ENCODE peak calls at places on chromosomes 4 and X, in four cellular contexts. One of them, this sample, is unnamed.

GRCh38 chr4:5888222-5888701 is 4.6 kb downstream of the CRMP1 start:
- DNase-seq in WTC11: peak
- DNase-seq in GM12878: no peak
- DNase-seq in SK-N-SH: peak
- DNase-seq in this sample: no peak

GRCh38 chrX:130170752-130171445 is 863 bp upstream of the RAB33A start:
- DNase-seq in WTC11: peak
- DNase-seq in GM12878: peak
- DNase-seq in SK-N-SH: peak
- DNase-seq in this sample: no peak

GRCh38 chr4:75251547-75251946 is 262.7 kb downstream of the RCHY1 start:
- DNase-seq in SK-N-SH: no peak
- DNase-seq in GM12878: peak
- DNase-seq in WTC11: no peak
- DNase-seq in this sample: no peak

GRCh38 chrX:73563740-73564073 is 710 bp downstream of the CHIC1 start:
- DNase-seq in GM12878: peak
- DNase-seq in WTC11: no peak
- DNase-seq in SK-N-SH: no peak
- DNase-seq in this sample: no peak

GRCh38 chrX:147533426-147533825 is 378.3 kb upstream of the FMR1 start:
- DNase-seq in GM12878: no peak
- DNase-seq in SK-N-SH: no peak
- DNase-seq in WTC11: no peak
- DNase-seq in this sample: no peak

GRCh38 chrX:19881559-19881958 is 5.8 kb downstream of the SH3KBP1 start:
- DNase-seq in SK-N-SH: no peak
- DNase-seq in GM12878: no peak
- DNase-seq in WTC11: no peak
- DNase-seq in this sample: no peak

GRCh38 chrX:10620121-10620699 is at the start of gene MID1:
- DNase-seq in WTC11: peak
- DNase-seq in GM12878: no peak
- DNase-seq in SK-N-SH: peak
- DNase-seq in this sample: no peak

GRCh38 chr4:126221262-126221661 is 906.5 kb downstream of the FAT4 start:
- DNase-seq in GM12878: no peak
- DNase-seq in WTC11: no peak
- DNase-seq in SK-N-SH: no peak
- DNase-seq in this sample: no peak

GRCh38 chrX:95996294-95996693 is 688.3 kb upstream of the DIAPH2 start:
- DNase-seq in GM12878: no peak
- DNase-seq in WTC11: no peak
- DNase-seq in SK-N-SH: no peak
- DNase-seq in this sample: no peak

GRCh38 chr4:175674219-175674618 is 137.8 kb downstream of the GPM6A start:
- DNase-seq in GM12878: no peak
- DNase-seq in SK-N-SH: no peak
- DNase-seq in WTC11: no peak
- DNase-seq in this sample: no peak

GRCh38 chrX:40149286-40150175 is 51.8 kb upstream of the BCOR start:
- DNase-seq in WTC11: no peak
- DNase-seq in GM12878: no peak
- DNase-seq in SK-N-SH: no peak
- DNase-seq in this sample: no peak

GRCh38 chr4:144788469-144788868 is 142.5 kb downstream of the HHIP start:
- DNase-seq in SK-N-SH: no peak
- DNase-seq in GM12878: no peak
- DNase-seq in WTC11: no peak
- DNase-seq in this sample: no peak

GRCh38 chr4:10924274-10924673 is 239.7 kb upstream of the CLNK start:
- DNase-seq in GM12878: no peak
- DNase-seq in SK-N-SH: no peak
- DNase-seq in WTC11: no peak
- DNase-seq in this sample: no peak

GRCh38 chrX:119757979-119758681 is at the start of gene SOWAHD:
- DNase-seq in GM12878: no peak
- DNase-seq in SK-N-SH: peak
- DNase-seq in WTC11: peak
- DNase-seq in this sample: peak

GRCh38 chr4:72446353-72447055 is 122.5 kb downstream of the ADAMTS3 start:
- DNase-seq in SK-N-SH: no peak
- DNase-seq in WTC11: no peak
- DNase-seq in GM12878: no peak
- DNase-seq in this sample: no peak

GRCh38 chrX:40176979-40177430 is 79.2 kb upstream of the BCOR start:
- DNase-seq in WTC11: no peak
- DNase-seq in SK-N-SH: peak
- DNase-seq in GM12878: no peak
- DNase-seq in this sample: no peak

GRCh38 chr4:35175487-35175886 is 1068.8 kb downstream of the ARAP2 start:
- DNase-seq in SK-N-SH: no peak
- DNase-seq in WTC11: no peak
- DNase-seq in GM12878: no peak
- DNase-seq in this sample: no peak

GRCh38 chr4:184384056-184384809 is 90.1 kb downstream of the IRF2 start:
- DNase-seq in WTC11: no peak
- DNase-seq in GM12878: peak
- DNase-seq in SK-N-SH: no peak
- DNase-seq in this sample: no peak

GRCh38 chr4:68218044-68218443 is 27.4 kb downstream of the TMPRSS11B start:
- DNase-seq in GM12878: no peak
- DNase-seq in SK-N-SH: no peak
- DNase-seq in WTC11: no peak
- DNase-seq in this sample: no peak

GRCh38 chr4:84167579-84167978 is 331.5 kb downstream of the NKX6-1 start:
- DNase-seq in GM12878: no peak
- DNase-seq in SK-N-SH: no peak
- DNase-seq in WTC11: peak
- DNase-seq in this sample: no peak

GRCh38 chr4:94758700-94759399 is 1.1 kb downstream of the BMPR1B start:
- DNase-seq in GM12878: no peak
- DNase-seq in WTC11: peak
- DNase-seq in SK-N-SH: peak
- DNase-seq in this sample: no peak

GRCh38 chr4:25783943-25784342 is 78.8 kb downstream of the SEL1L3 start:
- DNase-seq in SK-N-SH: no peak
- DNase-seq in GM12878: no peak
- DNase-seq in WTC11: no peak
- DNase-seq in this sample: no peak

GRCh38 chrX:37872303-37872655 is 24.9 kb upstream of the DYNLT3 start:
- DNase-seq in GM12878: no peak
- DNase-seq in SK-N-SH: no peak
- DNase-seq in WTC11: no peak
- DNase-seq in this sample: no peak

GRCh38 chr4:89434364-89434988 is 126.9 kb upstream of the GPRIN3 start:
- DNase-seq in GM12878: no peak
- DNase-seq in WTC11: no peak
- DNase-seq in SK-N-SH: peak
- DNase-seq in this sample: no peak

GRCh38 chr4:162241857-162242256 is 78.1 kb upstream of the FSTL5 start:
- DNase-seq in WTC11: no peak
- DNase-seq in SK-N-SH: no peak
- DNase-seq in GM12878: no peak
- DNase-seq in this sample: no peak

GRCh38 chrX:103378990-103379389 is 2.7 kb downstream of the BEX3 start:
- DNase-seq in WTC11: no peak
- DNase-seq in SK-N-SH: no peak
- DNase-seq in GM12878: no peak
- DNase-seq in this sample: no peak

GRCh38 chrX:103274284-103274683 is 2.3 kb downstream of the TCEAL5 start:
- DNase-seq in SK-N-SH: no peak
- DNase-seq in GM12878: no peak
- DNase-seq in WTC11: no peak
- DNase-seq in this sample: no peak

GRCh38 chrX:71056857-71057256 is 11.3 kb downstream of the SNX12 start:
- DNase-seq in SK-N-SH: no peak
- DNase-seq in WTC11: no peak
- DNase-seq in GM12878: no peak
- DNase-seq in this sample: no peak

GRCh38 chr4:6008092-6008551 is 10.1 kb downstream of the C4orf50 start:
- DNase-seq in SK-N-SH: no peak
- DNase-seq in WTC11: peak
- DNase-seq in GM12878: no peak
- DNase-seq in this sample: peak

GRCh38 chr4:184807797-184808718 is 17.7 kb downstream of the ACSL1 start:
- DNase-seq in SK-N-SH: no peak
- DNase-seq in WTC11: peak
- DNase-seq in GM12878: no peak
- DNase-seq in this sample: no peak

GRCh38 chr4:689498-690122 is 659 bp upstream of the SLC49A3 start:
- DNase-seq in WTC11: no peak
- DNase-seq in GM12878: no peak
- DNase-seq in SK-N-SH: no peak
- DNase-seq in this sample: no peak
- TF ChIP-seq USF1 in WTC11: no peak
- TF ChIP-seq USF1 in GM12878: no peak
- TF ChIP-seq USF1 in SK-N-SH: no peak
- TF ChIP-seq USF1 in this sample: no peak

GRCh38 chr4:71198958-71199357 is 139.9 kb upstream of the SLC4A4 start:
- DNase-seq in SK-N-SH: no peak
- DNase-seq in GM12878: no peak
- DNase-seq in WTC11: no peak
- DNase-seq in this sample: no peak

GRCh38 chr4:71201817-71202576 is 136.8 kb upstream of the SLC4A4 start:
- DNase-seq in GM12878: no peak
- DNase-seq in SK-N-SH: no peak
- DNase-seq in WTC11: no peak
- DNase-seq in this sample: peak

GRCh38 chr4:71204056-71204455 is 134.8 kb upstream of the SLC4A4 start:
- DNase-seq in GM12878: no peak
- DNase-seq in SK-N-SH: no peak
- DNase-seq in WTC11: no peak
- DNase-seq in this sample: no peak

GRCh38 chr4:71200944-71201533 is 137.8 kb upstream of the SLC4A4 start:
- DNase-seq in GM12878: no peak
- DNase-seq in WTC11: no peak
- DNase-seq in SK-N-SH: no peak
- DNase-seq in this sample: peak

DNA sequence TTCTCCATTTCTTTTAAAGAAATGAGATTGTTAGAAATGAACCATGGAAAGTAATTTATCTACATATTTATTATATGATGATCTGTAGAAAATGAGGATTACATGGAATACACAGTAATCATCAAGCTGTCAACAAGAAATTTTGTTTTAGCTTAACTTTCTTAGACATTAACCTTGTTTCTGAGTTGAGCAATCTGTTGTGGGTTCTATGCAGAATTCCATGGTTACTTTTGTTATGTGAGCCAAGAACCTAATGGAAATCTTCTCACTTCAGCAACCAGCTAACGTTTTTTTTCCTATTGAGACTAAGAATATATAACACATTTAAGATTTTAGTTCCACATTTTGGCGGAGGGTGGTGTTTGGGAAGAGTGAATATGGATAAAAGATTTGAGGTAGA is 136.1 kb upstream of the SLC4A4 start:
- DNase-seq in SK-N-SH: no peak
- DNase-seq in GM12878: no peak
- DNase-seq in WTC11: no peak
- DNase-seq in this sample: no peak
- TF ChIP-seq USF1 in SK-N-SH: no peak
- TF ChIP-seq USF1 in GM12878: no peak
- TF ChIP-seq USF1 in WTC11: no peak
- TF ChIP-seq USF1 in this sample: no peak

GRCh38 chr4:124420166-124420695 is 292.3 kb downstream of the ANKRD50 start:
- DNase-seq in SK-N-SH: no peak
- DNase-seq in WTC11: no peak
- DNase-seq in GM12878: no peak
- DNase-seq in this sample: no peak

GRCh38 chr4:124427095-124427767 is 285.3 kb downstream of the ANKRD50 start:
- DNase-seq in WTC11: no peak
- DNase-seq in SK-N-SH: no peak
- DNase-seq in GM12878: no peak
- DNase-seq in this sample: no peak

GRCh38 chr4:124426279-124426678 is 286.3 kb downstream of the ANKRD50 start:
- DNase-seq in GM12878: no peak
- DNase-seq in WTC11: no peak
- DNase-seq in SK-N-SH: no peak
- DNase-seq in this sample: no peak

GRCh38 chr4:124428648-124429047 is 283.9 kb downstream of the ANKRD50 start:
- DNase-seq in WTC11: no peak
- DNase-seq in GM12878: no peak
- DNase-seq in SK-N-SH: no peak
- DNase-seq in this sample: no peak

GRCh38 chr4:124423160-124423559 is 289.4 kb downstream of the ANKRD50 start:
- DNase-seq in WTC11: no peak
- DNase-seq in SK-N-SH: no peak
- DNase-seq in GM12878: no peak
- DNase-seq in this sample: no peak
- TF ChIP-seq USF1 in WTC11: no peak
- TF ChIP-seq USF1 in SK-N-SH: no peak
- TF ChIP-seq USF1 in GM12878: no peak
- TF ChIP-seq USF1 in this sample: no peak

DNA sequence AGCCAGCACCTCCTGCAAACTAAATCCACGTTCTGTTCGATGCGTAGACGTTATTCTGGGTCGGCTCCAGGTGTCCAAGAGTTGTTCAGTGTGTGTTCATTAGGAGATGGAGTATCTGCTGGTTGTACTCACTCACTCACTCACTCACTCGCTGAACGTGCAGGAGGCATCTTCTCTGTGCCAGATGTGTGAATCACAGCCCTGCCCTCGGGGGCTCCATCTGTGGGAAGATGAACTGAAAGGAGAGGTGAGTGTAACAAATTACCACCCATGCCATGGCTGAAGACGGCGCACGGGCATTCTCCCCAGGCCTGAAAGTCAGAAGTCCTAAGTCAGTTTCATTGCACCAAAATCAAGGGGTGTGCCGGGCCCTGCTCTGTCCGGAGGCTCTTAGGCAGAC is 16.1 kb downstream of the NSG1 start:
- DNase-seq in GM12878: no peak
- DNase-seq in WTC11: no peak
- DNase-seq in SK-N-SH: no peak
- DNase-seq in this sample: no peak
- TF ChIP-seq USF1 in GM12878: no peak
- TF ChIP-seq USF1 in WTC11: no peak
- TF ChIP-seq USF1 in SK-N-SH: no peak
- TF ChIP-seq USF1 in this sample: no peak